ENCODE peak calls at places on chromosomes 2 and 18, in six cellular contexts. One of them, this sample, is unnamed.

GRCh38 chr18:9673296-9674251 is 34.5 kb upstream of the RAB31 start:
- DNase-seq in progenitor cell of endocrine pancreas: no peak
- DNase-seq in tibial nerve: no peak
- DNase-seq in bronchial epithelial cell: peak
- DNase-seq in heart left ventricle: peak
- DNase-seq in prostate gland: no peak
- DNase-seq in this sample: peak

GRCh38 chr18:361941-362913 is 94.4 kb upstream of the THOC1 start:
- DNase-seq in prostate gland: no peak
- DNase-seq in tibial nerve: peak
- DNase-seq in bronchial epithelial cell: no peak
- DNase-seq in heart left ventricle: peak
- DNase-seq in progenitor cell of endocrine pancreas: no peak
- DNase-seq in this sample: peak

GRCh38 chr2:158745067-158745865 is 49.9 kb upstream of the DAPL1 start:
- DNase-seq in tibial nerve: no peak
- DNase-seq in prostate gland: peak
- DNase-seq in progenitor cell of endocrine pancreas: no peak
- DNase-seq in bronchial epithelial cell: peak
- DNase-seq in heart left ventricle: peak
- DNase-seq in this sample: peak

GRCh38 chr18:46268662-46269061 is 164.5 kb downstream of the HAUS1 start:
- DNase-seq in prostate gland: no peak
- DNase-seq in tibial nerve: no peak
- DNase-seq in bronchial epithelial cell: no peak
- DNase-seq in progenitor cell of endocrine pancreas: no peak
- DNase-seq in heart left ventricle: peak
- DNase-seq in this sample: no peak

GRCh38 chr2:120253021-120253882 is 600 bp downstream of the RALB start:
- DNase-seq in heart left ventricle: peak
- DNase-seq in tibial nerve: peak
- DNase-seq in prostate gland: peak
- DNase-seq in progenitor cell of endocrine pancreas: peak
- DNase-seq in bronchial epithelial cell: peak
- DNase-seq in this sample: peak

GRCh38 chr2:214265991-214266489 is 144.8 kb upstream of the VWC2L start:
- DNase-seq in bronchial epithelial cell: no peak
- DNase-seq in progenitor cell of endocrine pancreas: no peak
- DNase-seq in heart left ventricle: no peak
- DNase-seq in tibial nerve: no peak
- DNase-seq in prostate gland: no peak
- DNase-seq in this sample: no peak

GRCh38 chr2:1544478-1545069 is 131.3 kb downstream of the TPO start:
- DNase-seq in prostate gland: no peak
- DNase-seq in tibial nerve: no peak
- DNase-seq in progenitor cell of endocrine pancreas: no peak
- DNase-seq in bronchial epithelial cell: peak
- DNase-seq in heart left ventricle: no peak
- DNase-seq in this sample: peak

GRCh38 chr2:221758076-221758475 is 186.0 kb upstream of the EPHA4 start:
- DNase-seq in progenitor cell of endocrine pancreas: no peak
- DNase-seq in prostate gland: no peak
- DNase-seq in bronchial epithelial cell: peak
- DNase-seq in heart left ventricle: no peak
- DNase-seq in tibial nerve: no peak
- DNase-seq in this sample: no peak

GRCh38 chr2:61793389-61793836 is 60.4 kb downstream of the FAM161A start:
- DNase-seq in heart left ventricle: peak
- DNase-seq in prostate gland: peak
- DNase-seq in tibial nerve: no peak
- DNase-seq in progenitor cell of endocrine pancreas: peak
- DNase-seq in bronchial epithelial cell: peak
- DNase-seq in this sample: peak

GRCh38 chr2:71460595-71461303 is 7.4 kb downstream of the DYSF start:
- DNase-seq in prostate gland: no peak
- DNase-seq in heart left ventricle: no peak
- DNase-seq in progenitor cell of endocrine pancreas: no peak
- DNase-seq in tibial nerve: no peak
- DNase-seq in bronchial epithelial cell: no peak
- DNase-seq in this sample: no peak

GRCh38 chr2:225010804-225011203 is 31.5 kb downstream of the DOCK10 start:
- DNase-seq in progenitor cell of endocrine pancreas: no peak
- DNase-seq in bronchial epithelial cell: peak
- DNase-seq in heart left ventricle: no peak
- DNase-seq in tibial nerve: no peak
- DNase-seq in prostate gland: no peak
- DNase-seq in this sample: peak

GRCh38 chr2:173226899-173227692 is 127.6 kb upstream of the CDCA7 start:
- DNase-seq in prostate gland: no peak
- DNase-seq in heart left ventricle: no peak
- DNase-seq in progenitor cell of endocrine pancreas: no peak
- DNase-seq in tibial nerve: no peak
- DNase-seq in bronchial epithelial cell: no peak
- DNase-seq in this sample: no peak

GRCh38 chr18:40413160-40413559 is 1541.9 kb upstream of the PIK3C3 start:
- DNase-seq in progenitor cell of endocrine pancreas: no peak
- DNase-seq in bronchial epithelial cell: peak
- DNase-seq in heart left ventricle: no peak
- DNase-seq in tibial nerve: no peak
- DNase-seq in prostate gland: no peak
- DNase-seq in this sample: peak

GRCh38 chr18:57436193-57436964 is 1.2 kb downstream of the ONECUT2 start:
- DNase-seq in prostate gland: no peak
- DNase-seq in heart left ventricle: no peak
- DNase-seq in progenitor cell of endocrine pancreas: no peak
- DNase-seq in tibial nerve: no peak
- DNase-seq in bronchial epithelial cell: no peak
- DNase-seq in this sample: no peak

GRCh38 chr2:777051-777450 is 99.8 kb upstream of the TMEM18 start:
- DNase-seq in progenitor cell of endocrine pancreas: no peak
- DNase-seq in heart left ventricle: no peak
- DNase-seq in prostate gland: no peak
- DNase-seq in bronchial epithelial cell: no peak
- DNase-seq in tibial nerve: no peak
- DNase-seq in this sample: no peak

GRCh38 chr18:29531746-29532145 is 1354.8 kb upstream of the CDH2 start:
- DNase-seq in tibial nerve: no peak
- DNase-seq in prostate gland: no peak
- DNase-seq in heart left ventricle: no peak
- DNase-seq in progenitor cell of endocrine pancreas: no peak
- DNase-seq in bronchial epithelial cell: no peak
- DNase-seq in this sample: no peak

GRCh38 chr2:53877556-53877955 is 17.8 kb upstream of the GPR75 start:
- DNase-seq in progenitor cell of endocrine pancreas: no peak
- DNase-seq in prostate gland: no peak
- DNase-seq in heart left ventricle: no peak
- DNase-seq in bronchial epithelial cell: no peak
- DNase-seq in tibial nerve: no peak
- DNase-seq in this sample: no peak

GRCh38 chr2:118091140-118091478 is 2.8 kb downstream of the INSIG2 start:
- DNase-seq in heart left ventricle: no peak
- DNase-seq in bronchial epithelial cell: no peak
- DNase-seq in tibial nerve: no peak
- DNase-seq in prostate gland: no peak
- DNase-seq in progenitor cell of endocrine pancreas: no peak
- DNase-seq in this sample: no peak

GRCh38 chr2:120546077-120546864 is 189.4 kb upstream of the GLI2 start:
- DNase-seq in heart left ventricle: peak
- DNase-seq in tibial nerve: peak
- DNase-seq in progenitor cell of endocrine pancreas: no peak
- DNase-seq in bronchial epithelial cell: peak
- DNase-seq in prostate gland: no peak
- DNase-seq in this sample: peak

GRCh38 chr2:25197336-25198208 is 29.2 kb upstream of the POMC start:
- DNase-seq in prostate gland: no peak
- DNase-seq in tibial nerve: no peak
- DNase-seq in progenitor cell of endocrine pancreas: no peak
- DNase-seq in bronchial epithelial cell: no peak
- DNase-seq in heart left ventricle: no peak
- DNase-seq in this sample: no peak

GRCh38 chr2:43759195-43759594 is 14.6 kb upstream of the DYNC2LI1 start:
- DNase-seq in heart left ventricle: no peak
- DNase-seq in tibial nerve: no peak
- DNase-seq in progenitor cell of endocrine pancreas: no peak
- DNase-seq in prostate gland: no peak
- DNase-seq in bronchial epithelial cell: peak
- DNase-seq in this sample: peak

GRCh38 chr2:128427356-128427755 is 108.7 kb upstream of the HS6ST1 start:
- DNase-seq in progenitor cell of endocrine pancreas: no peak
- DNase-seq in tibial nerve: no peak
- DNase-seq in heart left ventricle: no peak
- DNase-seq in bronchial epithelial cell: no peak
- DNase-seq in prostate gland: no peak
- DNase-seq in this sample: no peak

GRCh38 chr2:202109139-202109736 is 36.2 kb downstream of the KIAA2012 start:
- DNase-seq in prostate gland: no peak
- DNase-seq in bronchial epithelial cell: no peak
- DNase-seq in progenitor cell of endocrine pancreas: no peak
- DNase-seq in tibial nerve: no peak
- DNase-seq in heart left ventricle: no peak
- DNase-seq in this sample: no peak

GRCh38 chr2:178280261-178280852 is 86.0 kb downstream of the OSBPL6 start:
- DNase-seq in tibial nerve: no peak
- DNase-seq in heart left ventricle: peak
- DNase-seq in progenitor cell of endocrine pancreas: no peak
- DNase-seq in bronchial epithelial cell: peak
- DNase-seq in prostate gland: peak
- DNase-seq in this sample: peak

GRCh38 chr2:174596994-174597346 is 634 bp downstream of the WIPF1 start:
- DNase-seq in tibial nerve: no peak
- DNase-seq in progenitor cell of endocrine pancreas: no peak
- DNase-seq in bronchial epithelial cell: no peak
- DNase-seq in prostate gland: no peak
- DNase-seq in heart left ventricle: no peak
- DNase-seq in this sample: no peak

GRCh38 chr2:86143926-86144685 is 38.1 kb downstream of the PTCD3 start:
- DNase-seq in tibial nerve: no peak
- DNase-seq in prostate gland: no peak
- DNase-seq in bronchial epithelial cell: no peak
- DNase-seq in progenitor cell of endocrine pancreas: no peak
- DNase-seq in heart left ventricle: no peak
- DNase-seq in this sample: no peak

GRCh38 chr2:99598435-99598834 is 108.6 kb upstream of the REV1 start:
- DNase-seq in prostate gland: no peak
- DNase-seq in heart left ventricle: no peak
- DNase-seq in tibial nerve: no peak
- DNase-seq in progenitor cell of endocrine pancreas: no peak
- DNase-seq in bronchial epithelial cell: no peak
- DNase-seq in this sample: no peak

GRCh38 chr2:109210431-109211200 is 81.6 kb downstream of the SH3RF3 start:
- DNase-seq in progenitor cell of endocrine pancreas: no peak
- DNase-seq in tibial nerve: no peak
- DNase-seq in prostate gland: no peak
- DNase-seq in bronchial epithelial cell: peak
- DNase-seq in heart left ventricle: no peak
- DNase-seq in this sample: peak

GRCh38 chr2:100806550-100806949 is 13.4 kb upstream of the NPAS2 start:
- DNase-seq in prostate gland: no peak
- DNase-seq in tibial nerve: no peak
- DNase-seq in bronchial epithelial cell: peak
- DNase-seq in progenitor cell of endocrine pancreas: no peak
- DNase-seq in heart left ventricle: no peak
- DNase-seq in this sample: no peak

GRCh38 chr2:222751821-222752719 is 80.6 kb downstream of the MOGAT1 start:
- DNase-seq in bronchial epithelial cell: no peak
- DNase-seq in progenitor cell of endocrine pancreas: no peak
- DNase-seq in heart left ventricle: no peak
- DNase-seq in prostate gland: no peak
- DNase-seq in tibial nerve: no peak
- DNase-seq in this sample: no peak

GRCh38 chr2:154696771-154697170 is 1.7 kb upstream of the KCNJ3 start:
- DNase-seq in heart left ventricle: no peak
- DNase-seq in tibial nerve: no peak
- DNase-seq in prostate gland: no peak
- DNase-seq in progenitor cell of endocrine pancreas: no peak
- DNase-seq in bronchial epithelial cell: no peak
- DNase-seq in this sample: no peak

DNA sequence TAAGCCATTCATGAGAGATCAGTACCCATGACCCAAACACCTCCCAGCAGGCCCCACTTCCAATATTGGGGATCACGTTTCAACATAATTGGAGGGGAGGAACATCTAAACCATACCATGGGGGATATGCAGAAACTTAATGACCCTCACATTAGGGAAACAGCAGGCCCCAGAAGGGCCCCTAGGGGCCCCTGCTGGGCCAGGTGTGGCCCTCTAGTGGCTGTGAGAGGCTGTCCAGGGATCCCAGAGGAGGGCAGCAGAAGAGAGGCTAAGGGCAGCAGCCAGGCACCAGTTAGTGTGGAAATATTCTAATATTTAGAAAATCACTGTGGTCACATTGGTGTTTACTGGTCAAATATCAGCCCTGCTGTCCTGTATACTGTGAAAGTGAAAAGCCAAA is 49.3 kb upstream of the ANKRD44 start:
- DNase-seq in heart left ventricle: no peak
- DNase-seq in progenitor cell of endocrine pancreas: no peak
- DNase-seq in bronchial epithelial cell: no peak
- DNase-seq in tibial nerve: no peak
- DNase-seq in prostate gland: no peak
- DNase-seq in this sample: no peak
- TF ChIP-seq CTCF in heart left ventricle: no peak
- TF ChIP-seq CTCF in progenitor cell of endocrine pancreas: peak
- TF ChIP-seq CTCF in bronchial epithelial cell: peak
- TF ChIP-seq CTCF in tibial nerve: no peak
- TF ChIP-seq CTCF in prostate gland: no peak
- TF ChIP-seq CTCF in this sample: peak

GRCh38 chr2:105896765-105897163 is 152.1 kb downstream of the NCK2 start:
- DNase-seq in tibial nerve: no peak
- DNase-seq in heart left ventricle: no peak
- DNase-seq in progenitor cell of endocrine pancreas: no peak
- DNase-seq in prostate gland: no peak
- DNase-seq in bronchial epithelial cell: no peak
- DNase-seq in this sample: no peak
- TF ChIP-seq CTCF in tibial nerve: no peak
- TF ChIP-seq CTCF in heart left ventricle: no peak
- TF ChIP-seq CTCF in progenitor cell of endocrine pancreas: no peak
- TF ChIP-seq CTCF in prostate gland: no peak
- TF ChIP-seq CTCF in bronchial epithelial cell: no peak
- TF ChIP-seq CTCF in this sample: no peak

GRCh38 chr2:47751856-47752414 is 31.0 kb upstream of the MSH6 start:
- DNase-seq in bronchial epithelial cell: no peak
- DNase-seq in progenitor cell of endocrine pancreas: no peak
- DNase-seq in heart left ventricle: no peak
- DNase-seq in tibial nerve: no peak
- DNase-seq in prostate gland: no peak
- DNase-seq in this sample: no peak
- TF ChIP-seq CTCF in bronchial epithelial cell: no peak
- TF ChIP-seq CTCF in progenitor cell of endocrine pancreas: no peak
- TF ChIP-seq CTCF in heart left ventricle: no peak
- TF ChIP-seq CTCF in tibial nerve: no peak
- TF ChIP-seq CTCF in prostate gland: no peak
- TF ChIP-seq CTCF in this sample: no peak

DNA sequence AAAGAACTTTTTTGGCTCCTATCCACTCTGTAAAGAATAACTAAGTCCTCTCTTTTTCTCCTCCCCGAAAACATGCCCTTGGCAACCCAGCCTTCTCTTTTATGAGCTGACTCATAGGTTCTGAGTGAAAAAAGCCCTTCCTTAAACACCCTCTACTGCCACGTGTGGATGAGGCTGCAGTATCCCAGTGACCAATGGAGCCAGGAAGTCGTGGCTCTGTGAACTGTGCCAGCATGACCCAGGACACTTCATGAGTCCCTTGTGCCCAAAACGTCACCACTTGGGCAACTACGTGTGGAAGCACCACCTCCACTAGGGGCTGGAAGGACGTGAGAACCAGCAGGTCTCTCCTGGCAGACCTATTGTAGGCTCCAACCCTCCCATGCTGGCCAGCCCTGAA is 349.6 kb downstream of the TNS1 start:
- DNase-seq in bronchial epithelial cell: peak
- DNase-seq in progenitor cell of endocrine pancreas: no peak
- DNase-seq in tibial nerve: peak
- DNase-seq in heart left ventricle: peak
- DNase-seq in prostate gland: peak
- DNase-seq in this sample: peak
- TF ChIP-seq CTCF in bronchial epithelial cell: no peak
- TF ChIP-seq CTCF in progenitor cell of endocrine pancreas: no peak
- TF ChIP-seq CTCF in tibial nerve: no peak
- TF ChIP-seq CTCF in heart left ventricle: no peak
- TF ChIP-seq CTCF in prostate gland: no peak
- TF ChIP-seq CTCF in this sample: no peak

This sample was measured in MCF 10A.